ENCODE peak calls at places on chromosomes 2 and 18, in five cellular contexts. One of them, this sample, is unnamed.

GRCh38 chr18:10266236-10266585 is 188.2 kb upstream of the APCDD1 start:
- DNase-seq in thoracic aorta: no peak
- DNase-seq in endodermal cell: no peak
- DNase-seq in tibial artery: no peak
- DNase-seq in mesendoderm: no peak
- DNase-seq in this sample: no peak

GRCh38 chr2:189179607-189179979 is at the start of gene COL5A2:
- DNase-seq in thoracic aorta: peak; percentile 4
- DNase-seq in endodermal cell: peak; percentile 80
- DNase-seq in tibial artery: peak; percentile 71
- DNase-seq in mesendoderm: peak; percentile 90
- DNase-seq in this sample: peak; percentile 61

GRCh38 chr18:78228974-78229373 is 750.6 kb upstream of the SALL3 start:
- DNase-seq in thoracic aorta: no peak
- DNase-seq in endodermal cell: peak; percentile 78
- DNase-seq in tibial artery: no peak
- DNase-seq in mesendoderm: peak; percentile 67
- DNase-seq in this sample: no peak

GRCh38 chr2:105308785-105309540 is 20.6 kb downstream of the TGFBRAP1 start:
- DNase-seq in thoracic aorta: no peak
- DNase-seq in endodermal cell: no peak
- DNase-seq in tibial artery: no peak
- DNase-seq in mesendoderm: no peak
- DNase-seq in this sample: no peak

GRCh38 chr2:496729-497128 is 180.5 kb downstream of the TMEM18 start:
- DNase-seq in thoracic aorta: no peak
- DNase-seq in endodermal cell: no peak
- DNase-seq in tibial artery: no peak
- DNase-seq in mesendoderm: no peak
- DNase-seq in this sample: no peak

GRCh38 chr2:96832401-96832750 is 11.4 kb downstream of the ANKRD23 start:
- DNase-seq in thoracic aorta: no peak
- DNase-seq in endodermal cell: no peak
- DNase-seq in tibial artery: no peak
- DNase-seq in mesendoderm: no peak
- DNase-seq in this sample: no peak

GRCh38 chr2:67486041-67486796 is 89.1 kb downstream of the ETAA1 start:
- DNase-seq in thoracic aorta: no peak
- DNase-seq in endodermal cell: peak; percentile 49
- DNase-seq in tibial artery: no peak
- DNase-seq in mesendoderm: peak; percentile 32
- DNase-seq in this sample: no peak

GRCh38 chr18:44945847-44946490 is 265.3 kb downstream of the SETBP1 start:
- DNase-seq in thoracic aorta: no peak
- DNase-seq in endodermal cell: peak; percentile 51
- DNase-seq in tibial artery: no peak
- DNase-seq in mesendoderm: no peak
- DNase-seq in this sample: no peak

DNA sequence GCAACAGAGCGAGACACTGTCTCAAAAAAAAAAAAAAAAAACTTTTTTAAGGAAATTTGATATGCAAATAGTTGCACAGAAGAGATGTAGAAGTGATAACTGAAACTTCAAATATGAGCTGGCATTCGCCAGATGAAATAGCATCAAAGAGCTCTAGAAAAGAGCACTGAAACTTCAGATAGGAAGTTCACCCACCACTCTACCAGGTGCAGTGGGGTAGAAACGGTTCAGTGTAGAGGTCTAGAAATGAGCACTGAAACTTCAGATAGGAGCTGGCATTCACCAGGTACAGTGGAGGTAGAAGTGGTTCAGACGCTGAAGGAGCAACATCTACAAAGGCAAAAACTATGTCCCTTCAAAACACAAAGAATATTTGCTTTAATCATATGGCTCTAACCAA is 9.0 kb upstream of the ONECUT2 start:
- DNase-seq in thoracic aorta: no peak
- DNase-seq in endodermal cell: no peak
- DNase-seq in tibial artery: no peak
- DNase-seq in mesendoderm: no peak
- DNase-seq in this sample: no peak
- H3K27ac ChIP-seq in thoracic aorta: no peak overlapping the region
- H3K27ac ChIP-seq in endodermal cell: no peak overlapping the region
- H3K27ac ChIP-seq in tibial artery: no peak overlapping the region
- H3K27ac ChIP-seq in mesendoderm: no peak overlapping the region
- H3K27ac ChIP-seq in this sample: no peak overlapping the region

GRCh38 chr2:241864897-241865213 is 4.7 kb upstream of the RTP5 start:
- DNase-seq in thoracic aorta: no peak
- DNase-seq in endodermal cell: no peak
- DNase-seq in tibial artery: no peak
- DNase-seq in mesendoderm: no peak
- DNase-seq in this sample: no peak

GRCh38 chr2:241861264-241861663 is 2.6 kb upstream of the PDCD1 start:
- DNase-seq in thoracic aorta: no peak
- DNase-seq in endodermal cell: no peak
- DNase-seq in tibial artery: no peak
- DNase-seq in mesendoderm: no peak
- DNase-seq in this sample: no peak

GRCh38 chr2:241864168-241864896 is 5.2 kb upstream of the RTP5 start:
- DNase-seq in thoracic aorta: no peak
- DNase-seq in endodermal cell: no peak
- DNase-seq in tibial artery: no peak
- DNase-seq in mesendoderm: no peak
- DNase-seq in this sample: no peak

GRCh38 chr2:241862093-241862492 is 3.4 kb upstream of the PDCD1 start:
- DNase-seq in thoracic aorta: no peak
- DNase-seq in endodermal cell: no peak
- DNase-seq in tibial artery: no peak
- DNase-seq in mesendoderm: no peak
- DNase-seq in this sample: no peak

DNA sequence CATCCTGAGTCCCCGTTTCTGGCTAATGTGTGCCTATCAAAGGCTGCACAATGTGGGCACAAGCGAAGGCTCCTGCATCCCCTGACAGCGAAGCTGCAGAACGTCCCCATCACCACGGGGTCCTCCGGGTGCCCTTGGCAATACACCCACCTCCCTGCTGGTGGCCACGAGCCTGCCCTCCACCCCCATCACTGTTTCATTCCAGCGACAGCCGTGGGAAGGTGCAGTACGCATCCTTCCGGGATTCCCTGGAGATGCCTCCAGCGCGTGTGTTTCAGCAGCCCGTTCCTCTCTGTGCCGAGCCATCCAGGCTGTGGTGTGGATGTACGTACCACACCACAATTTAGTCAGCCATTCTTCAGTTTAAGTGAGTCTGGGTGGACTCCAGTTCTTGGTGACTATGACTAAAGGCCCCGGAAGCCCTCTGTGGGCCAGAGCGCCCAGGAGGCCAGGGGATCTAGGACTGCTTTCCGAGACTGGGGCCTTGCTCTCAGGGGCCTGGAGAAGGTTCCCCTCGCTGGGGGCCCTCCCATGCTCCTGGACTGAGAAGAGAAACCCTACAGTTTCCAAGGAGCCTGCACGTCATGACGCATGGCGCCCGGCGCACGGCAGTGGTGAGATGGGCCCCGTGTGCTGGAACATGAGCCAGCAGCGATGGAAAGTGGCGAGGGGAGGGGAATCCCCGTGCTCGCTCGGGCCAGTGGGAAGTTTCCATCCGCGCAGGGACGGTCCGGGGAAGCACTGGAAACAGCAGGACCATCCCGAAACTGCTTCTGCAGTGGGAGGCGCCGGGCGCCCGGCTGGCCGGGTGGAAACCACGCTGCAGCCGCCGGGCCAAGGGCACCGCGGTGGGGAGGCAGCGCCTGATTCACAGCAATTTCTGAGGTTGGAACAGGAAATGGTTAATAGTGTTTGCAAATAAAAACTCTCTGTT is 4.6 kb upstream of the PDCD1 start:
- DNase-seq in thoracic aorta: no peak
- DNase-seq in endodermal cell: no peak
- DNase-seq in tibial artery: no peak
- DNase-seq in mesendoderm: no peak
- DNase-seq in this sample: peak; percentile 64
- H3K27me3 ChIP-seq in thoracic aorta: peaks cover 23% of the 10 kb centered on the region
- H3K27me3 ChIP-seq in endodermal cell: peaks cover 6% of the 10 kb centered on the region
- H3K27me3 ChIP-seq in tibial artery: peaks cover 93% of the 10 kb centered on the region
- H3K27me3 ChIP-seq in mesendoderm: no peaks in the 10 kb centered on the region
- H3K27me3 ChIP-seq in this sample: no peaks in the 10 kb centered on the region

GRCh38 chr2:239238381-239238780 is 162.4 kb downstream of the HDAC4 start:
- DNase-seq in thoracic aorta: no peak
- DNase-seq in endodermal cell: peak; percentile 37
- DNase-seq in tibial artery: no peak
- DNase-seq in mesendoderm: no peak
- DNase-seq in this sample: peak; percentile 11

GRCh38 chr2:239235311-239235710 is 165.5 kb downstream of the HDAC4 start:
- DNase-seq in thoracic aorta: no peak
- DNase-seq in endodermal cell: no peak
- DNase-seq in tibial artery: no peak
- DNase-seq in mesendoderm: no peak
- DNase-seq in this sample: no peak

GRCh38 chr2:239236043-239236807 is 164.6 kb downstream of the HDAC4 start:
- DNase-seq in thoracic aorta: no peak
- DNase-seq in endodermal cell: no peak
- DNase-seq in tibial artery: peak; percentile 50
- DNase-seq in mesendoderm: no peak
- DNase-seq in this sample: peak; percentile 13

GRCh38 chr2:239234826-239235175 is 166.0 kb downstream of the HDAC4 start:
- DNase-seq in thoracic aorta: no peak
- DNase-seq in endodermal cell: no peak
- DNase-seq in tibial artery: no peak
- DNase-seq in mesendoderm: no peak
- DNase-seq in this sample: no peak

GRCh38 chr2:239236808-239237205 is 164.0 kb downstream of the HDAC4 start:
- DNase-seq in thoracic aorta: no peak
- DNase-seq in endodermal cell: no peak
- DNase-seq in tibial artery: no peak
- DNase-seq in mesendoderm: no peak
- DNase-seq in this sample: peak; percentile 12
- H3K4me3 ChIP-seq in thoracic aorta: no peak overlapping the region
- H3K4me3 ChIP-seq in endodermal cell: no peak overlapping the region
- H3K4me3 ChIP-seq in tibial artery: no peak overlapping the region
- H3K4me3 ChIP-seq in mesendoderm: no peak overlapping the region
- H3K4me3 ChIP-seq in this sample: no peak overlapping the region

GRCh38 chr2:232385660-232386489 is 7.3 kb downstream of the ALPP start:
- DNase-seq in thoracic aorta: no peak
- DNase-seq in endodermal cell: no peak
- DNase-seq in tibial artery: no peak
- DNase-seq in mesendoderm: peak; percentile 83
- DNase-seq in this sample: peak; percentile 56
- H3K27ac ChIP-seq in thoracic aorta: no peak overlapping the region
- H3K27ac ChIP-seq in endodermal cell: no peak overlapping the region
- H3K27ac ChIP-seq in tibial artery: no peak overlapping the region
- H3K27ac ChIP-seq in mesendoderm: no peak overlapping the region
- H3K27ac ChIP-seq in this sample: no peak overlapping the region

GRCh38 chr2:121237336-121237979 is 47.5 kb downstream of the TFCP2L1 start:
- DNase-seq in thoracic aorta: no peak
- DNase-seq in endodermal cell: no peak
- DNase-seq in tibial artery: peak; percentile 55
- DNase-seq in mesendoderm: no peak
- DNase-seq in this sample: no peak
- H3K27me3 ChIP-seq in thoracic aorta: no peaks in the 10 kb centered on the region
- H3K27me3 ChIP-seq in endodermal cell: no peaks in the 10 kb centered on the region
- H3K27me3 ChIP-seq in tibial artery: peaks cover 16% of the 10 kb centered on the region
- H3K27me3 ChIP-seq in mesendoderm: no peaks in the 10 kb centered on the region
- H3K27me3 ChIP-seq in this sample: no peaks in the 10 kb centered on the region

DNA sequence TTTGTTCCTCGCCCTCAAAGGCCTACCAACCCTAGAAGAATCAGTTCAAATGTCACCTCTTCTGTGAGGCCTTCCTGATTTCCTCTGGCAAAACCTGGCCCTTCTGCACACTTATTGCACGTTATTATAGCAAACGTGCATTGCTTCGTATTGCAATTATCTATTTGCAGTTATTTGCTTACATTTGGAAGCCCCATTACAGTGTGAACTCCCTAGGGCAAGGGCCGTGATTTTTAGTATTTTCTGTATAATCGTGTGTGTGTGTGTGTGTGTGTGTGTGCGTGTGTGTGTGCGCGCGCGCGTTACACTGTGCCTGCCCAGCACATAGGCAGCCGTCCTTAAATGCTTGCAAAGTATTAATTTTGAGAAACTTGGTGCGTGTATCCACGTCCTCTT is 460 bp upstream of the SEMA4F start:
- DNase-seq in thoracic aorta: no peak
- DNase-seq in endodermal cell: no peak
- DNase-seq in tibial artery: no peak
- DNase-seq in mesendoderm: no peak
- DNase-seq in this sample: no peak
- H3K4me3 ChIP-seq in thoracic aorta: peak overlapping the region; percentile 82
- H3K4me3 ChIP-seq in endodermal cell: peak overlapping the region; percentile 80
- H3K4me3 ChIP-seq in tibial artery: peak overlapping the region; percentile 87
- H3K4me3 ChIP-seq in mesendoderm: peak overlapping the region; percentile 20
- H3K4me3 ChIP-seq in this sample: peak overlapping the region; percentile 66

GRCh38 chr18:42105382-42105781 is 150.3 kb downstream of the PIK3C3 start:
- DNase-seq in thoracic aorta: no peak
- DNase-seq in endodermal cell: no peak
- DNase-seq in tibial artery: no peak
- DNase-seq in mesendoderm: no peak
- DNase-seq in this sample: no peak
- H3K27ac ChIP-seq in thoracic aorta: no peak overlapping the region
- H3K27ac ChIP-seq in endodermal cell: no peak overlapping the region
- H3K27ac ChIP-seq in tibial artery: no peak overlapping the region
- H3K27ac ChIP-seq in mesendoderm: no peak overlapping the region
- H3K27ac ChIP-seq in this sample: no peak overlapping the region

DNA sequence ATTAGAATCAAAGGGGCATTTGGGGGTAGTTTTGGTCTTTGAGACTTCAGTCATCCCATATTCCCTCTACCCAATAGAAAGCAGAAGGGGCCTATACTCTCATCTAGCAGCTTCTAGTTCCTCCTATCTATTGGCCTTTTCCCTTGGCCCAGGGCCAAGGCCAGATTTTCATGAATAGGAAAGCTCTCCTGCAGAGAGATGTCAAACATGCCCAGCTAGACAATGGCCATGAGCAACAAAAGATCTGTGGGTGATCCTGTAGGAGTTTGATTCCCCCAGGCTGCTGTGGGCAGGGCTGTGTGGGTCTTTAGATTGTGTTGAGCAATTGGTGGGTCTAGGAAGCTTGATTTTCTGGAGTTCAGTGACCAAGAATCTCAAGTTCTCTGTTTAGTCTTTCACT is 2.9 kb upstream of the ADCYAP1 start:
- DNase-seq in thoracic aorta: no peak
- DNase-seq in endodermal cell: no peak
- DNase-seq in tibial artery: no peak
- DNase-seq in mesendoderm: no peak
- DNase-seq in this sample: no peak
- H3K27me3 ChIP-seq in thoracic aorta: peaks cover 17% of the 10 kb centered on the region
- H3K27me3 ChIP-seq in endodermal cell: peaks cover 89% of the 10 kb centered on the region
- H3K27me3 ChIP-seq in tibial artery: peaks cover 69% of the 10 kb centered on the region
- H3K27me3 ChIP-seq in mesendoderm: peaks cover 29% of the 10 kb centered on the region
- H3K27me3 ChIP-seq in this sample: no peaks in the 10 kb centered on the region

GRCh38 chr2:61470965-61471904 is at the start of gene USP34:
- DNase-seq in thoracic aorta: peak; percentile 86
- DNase-seq in endodermal cell: peak; percentile 98
- DNase-seq in tibial artery: peak; percentile 97
- DNase-seq in mesendoderm: peak; percentile 97
- DNase-seq in this sample: peak; percentile 95
- H3K4me3 ChIP-seq in thoracic aorta: peak within 1 kb of the TSS; percentile 100
- H3K4me3 ChIP-seq in endodermal cell: peak within 1 kb of the TSS; percentile 95
- H3K4me3 ChIP-seq in tibial artery: peak within 1 kb of the TSS; percentile 94
- H3K4me3 ChIP-seq in mesendoderm: peak within 1 kb of the TSS; percentile 91
- H3K4me3 ChIP-seq in this sample: peak within 1 kb of the TSS; percentile 74

This sample was measured in testis.